ENCODE peak calls at places on chromosomes 16 and 17, in five cellular contexts. T is keratinocyte, G is neuronal stem cell, H is GM23248, X is ovary. Z is an unnamed sample.

GRCh38 chr17:61647044-61647443 is 56.0 kb upstream of the NACA2 start:
- DNase-seq in G (no peak), T (no peak), X (no peak), H (peak; percentile 59), Z (no peak)

GRCh38 chr17:11986179-11986938 is 10.9 kb downstream of the ZNF18 start:
- DNase-seq in X (no peak), G (no peak), H (peak; percentile 9), T (no peak), Z (peak; percentile 59)

GRCh38 chr17:27888945-27889344 is 4.2 kb downstream of the LYRM9 start:
- DNase-seq in T (no peak), X (no peak), H (no peak), G (peak; percentile 64), Z (no peak)

GRCh38 chr17:1764274-1764673 is 2.4 kb downstream of the SERPINF1 start:
- DNase-seq in H (peak; percentile 93), T (no peak), G (no peak), X (peak; percentile 74), Z (peak; percentile 84)

GRCh38 chr16:73248316-73248715 is 200.4 kb upstream of the ZFHX3 start:
- DNase-seq in X (no peak), H (no peak), G (no peak), T (no peak), Z (no peak)

GRCh38 chr17:75970011-75970523 is 8.9 kb downstream of the ACOX1 start:
- DNase-seq in H (peak; percentile 52), G (no peak), X (no peak), T (no peak), Z (no peak)

GRCh38 chr16:685967-686366 is 1.8 kb upstream of the JMJD8 start:
- DNase-seq in H (peak; percentile 74), T (no peak), G (no peak), X (peak; percentile 57), Z (no peak)

GRCh38 chr17:31787857-31788570 is 71.0 kb downstream of the COPRS start:
- DNase-seq in G (no peak), T (peak; percentile 92), H (peak; percentile 96), X (peak; percentile 17), Z (no peak)

GRCh38 chr17:48589060-48589830 is 796 bp downstream of the HOXB3 start:
- DNase-seq in X (no peak), G (no peak), H (no peak), T (no peak), Z (no peak)

GRCh38 chr17:75588546-75589016 is 981 bp downstream of the MYO15B start:
- DNase-seq in H (no peak), X (no peak), T (no peak), G (peak; percentile 47), Z (peak; percentile 49)

GRCh38 chr17:14730821-14731220 is 429.9 kb downstream of the HS3ST3B1 start:
- DNase-seq in T (no peak), G (no peak), H (no peak), X (no peak), Z (no peak)

DNA sequence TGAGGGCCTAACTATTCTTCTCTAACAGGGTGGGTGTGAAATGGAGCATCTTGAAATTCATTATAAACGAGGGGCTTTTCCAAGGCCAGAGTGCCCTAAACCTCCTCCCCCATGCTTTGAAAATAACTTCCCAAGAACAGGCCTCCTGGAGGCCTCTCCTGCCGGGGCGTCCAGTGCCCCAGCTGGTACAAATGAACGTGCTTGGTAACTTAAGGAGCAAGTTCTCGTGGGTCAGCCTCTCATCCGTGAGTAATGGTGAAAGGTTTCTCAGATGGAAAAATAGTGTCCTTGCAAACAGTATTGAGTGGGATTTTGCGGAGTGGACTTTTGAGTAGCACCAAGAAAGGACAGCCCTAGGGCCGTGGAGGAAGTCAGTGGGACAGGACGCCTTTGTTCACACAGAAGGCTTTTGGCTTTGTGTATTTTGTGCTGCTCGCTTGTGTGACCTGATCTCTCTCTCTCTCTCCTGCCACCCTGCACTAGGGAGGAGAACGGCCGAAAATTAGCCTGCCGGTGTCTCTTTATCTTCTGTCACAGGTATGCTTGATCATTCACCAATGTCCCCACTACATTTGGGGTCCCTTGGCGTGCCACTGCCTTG is 34.6 kb downstream of the CLEC16A start:
- DNase-seq in G (no peak), H (no peak), T (no peak), X (no peak), Z (no peak)
- H3K27ac ChIP-seq in G (no peak overlapping the region), H (no peak overlapping the region), T (no peak overlapping the region), X (no peak overlapping the region), Z (no peak overlapping the region)

DNA sequence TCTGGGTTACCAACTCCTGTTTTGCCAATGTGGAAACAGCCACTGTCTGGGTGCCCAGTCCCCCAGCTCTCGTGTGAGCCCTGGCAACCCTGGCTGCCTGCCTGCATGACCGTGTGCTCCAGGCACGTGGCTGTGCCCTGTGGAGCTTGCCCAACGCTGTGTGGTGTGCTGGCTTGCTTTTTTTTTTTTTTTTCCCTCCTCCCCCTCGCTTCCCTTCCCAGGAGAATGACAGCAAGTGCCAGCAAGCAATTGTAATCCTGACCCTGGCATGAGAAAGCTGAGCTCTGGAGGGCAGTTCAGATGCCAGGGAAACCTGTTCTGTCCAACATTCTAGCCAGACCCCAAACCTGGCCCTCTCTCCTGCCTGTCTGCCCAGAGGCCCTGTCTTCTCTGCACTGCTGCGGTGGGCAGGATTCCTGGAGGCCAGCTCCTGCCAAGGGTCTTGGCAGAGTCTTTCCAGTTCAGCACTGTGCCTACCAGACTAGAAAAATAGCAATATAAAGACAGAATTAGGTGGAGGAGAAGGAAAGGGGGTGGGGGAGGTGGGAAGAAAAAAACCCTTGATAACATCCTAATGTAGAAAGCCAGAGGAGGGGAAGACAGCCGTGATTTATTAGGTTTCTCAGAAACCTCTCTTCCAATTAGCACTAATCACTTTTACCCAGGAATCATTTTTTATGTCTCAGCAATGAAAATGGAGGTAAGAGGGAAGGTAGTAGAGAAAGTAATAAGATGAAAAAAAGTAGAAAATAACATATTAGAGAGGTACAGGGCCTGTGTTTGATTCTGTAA is 9.0 kb downstream of the HLF start:
- DNase-seq in H (peak; percentile 75), T (no peak), G (no peak), X (peak; percentile 48), Z (peak; percentile 80)
- H3K4me1 ChIP-seq in H (peaks cover 7% of the 10 kb centered on the region), T (peaks cover 20% of the 10 kb centered on the region), G (no peaks in the 10 kb centered on the region), X (peaks cover 39% of the 10 kb centered on the region), Z (peaks cover 54% of the 10 kb centered on the region)

DNA sequence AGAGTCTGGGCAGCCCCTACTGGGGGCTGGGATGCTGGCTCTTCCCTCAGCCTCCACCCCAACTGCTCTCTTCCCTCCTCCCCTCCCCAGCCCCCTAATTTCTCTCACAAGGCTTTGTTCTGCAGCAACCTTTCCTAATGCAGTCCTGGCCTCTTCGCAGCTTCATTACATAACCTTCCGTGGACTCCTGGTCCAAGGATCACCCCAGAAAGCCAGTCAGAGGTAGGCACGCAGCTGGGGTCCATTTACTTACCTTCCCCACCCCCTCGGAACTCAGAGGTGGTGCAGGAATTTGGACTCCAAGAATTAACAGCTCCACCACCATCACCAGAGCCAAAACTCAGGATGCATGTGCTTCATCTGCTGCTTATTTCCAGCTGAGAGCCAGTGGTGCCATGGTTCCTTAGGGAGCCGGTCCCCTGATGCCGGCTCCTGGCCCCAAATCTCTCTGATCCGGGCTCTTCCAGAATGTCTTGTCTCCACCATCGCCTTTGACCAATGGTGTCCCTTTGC is 40.9 kb downstream of the MAPT start:
- DNase-seq in T (no peak), X (no peak), H (no peak), G (no peak), Z (no peak)
- H3K9me3 ChIP-seq in T (no peaks in the 10 kb centered on the region), X (no peaks in the 10 kb centered on the region), H (no peaks in the 10 kb centered on the region), G (no peaks in the 10 kb centered on the region), Z (no peaks in the 10 kb centered on the region)

GRCh38 chr17:8622191-8622590 is 8.3 kb downstream of the MYH10 start:
- DNase-seq in T (no peak), G (no peak), X (no peak), H (no peak), Z (no peak)

GRCh38 chr17:8621585-8621984 is 8.9 kb downstream of the MYH10 start:
- DNase-seq in G (no peak), H (peak; percentile 53), T (no peak), X (no peak), Z (no peak)

GRCh38 chr17:8628172-8628571 is 2.4 kb downstream of the MYH10 start:
- DNase-seq in G (no peak), H (peak; percentile 16), X (no peak), T (no peak), Z (no peak)

GRCh38 chr17:8619294-8619693 is 11.2 kb downstream of the MYH10 start:
- DNase-seq in X (no peak), G (no peak), H (no peak), T (no peak), Z (no peak)

DNA sequence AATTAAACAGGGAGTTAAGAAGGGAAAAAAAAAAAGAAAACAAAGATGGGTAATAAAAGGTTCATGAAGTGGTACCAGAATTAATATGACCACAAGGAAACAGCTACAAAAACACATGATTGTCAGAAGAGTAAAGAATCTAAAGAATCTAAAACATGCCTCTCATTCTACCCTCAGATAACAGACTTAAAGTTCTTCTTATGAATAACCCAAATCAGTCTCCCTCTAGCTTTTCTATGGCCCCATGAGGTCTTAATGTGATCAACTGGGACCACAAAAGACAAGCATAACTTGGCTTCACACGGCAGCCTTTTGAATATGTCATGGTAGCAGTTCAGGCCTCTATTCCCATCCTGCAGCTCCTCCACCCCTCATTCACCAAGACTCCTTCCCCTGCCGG is 6.9 kb downstream of the MYH10 start:
- DNase-seq in H (no peak), G (no peak), T (no peak), X (no peak), Z (no peak)
- H3K27ac ChIP-seq in H (no peak overlapping the region), G (peak overlapping the region; percentile 44), T (no peak overlapping the region), X (no peak overlapping the region), Z (no peak overlapping the region)

GRCh38 chr17:82693168-82693867 is 5.2 kb downstream of the RAB40B start:
- DNase-seq in H (no peak), T (no peak), G (no peak), X (no peak), Z (no peak)
- H3K4me1 ChIP-seq in H (no peaks in the 10 kb centered on the region), T (peaks cover 6% of the 10 kb centered on the region), G (peaks cover 19% of the 10 kb centered on the region), X (peaks cover 9% of the 10 kb centered on the region), Z (peaks cover 4% of the 10 kb centered on the region)

GRCh38 chr16:10335681-10336080 is 50.2 kb upstream of the ATF7IP2 start:
- DNase-seq in G (no peak), T (no peak), H (no peak), X (no peak), Z (no peak)

GRCh38 chr16:10339777-10340752 is 45.8 kb upstream of the ATF7IP2 start:
- DNase-seq in H (no peak), X (no peak), G (no peak), T (no peak), Z (peak; percentile 63)

GRCh38 chr16:10333321-10334032 is 52.4 kb upstream of the ATF7IP2 start:
- DNase-seq in T (no peak), X (no peak), G (no peak), H (no peak), Z (no peak)

GRCh38 chr16:10343124-10343760 is 42.6 kb upstream of the ATF7IP2 start:
- DNase-seq in T (no peak), H (no peak), X (no peak), G (no peak), Z (no peak)

GRCh38 chr16:10338426-10338825 is 47.4 kb upstream of the ATF7IP2 start:
- DNase-seq in T (no peak), X (no peak), H (no peak), G (no peak), Z (no peak)
- H3K9me3 ChIP-seq in T (no peaks in the 10 kb centered on the region), X (no peaks in the 10 kb centered on the region), H (no peaks in the 10 kb centered on the region), G (peaks cover 11% of the 10 kb centered on the region), Z (no peaks in the 10 kb centered on the region)